ENCODE peak calls at places on chromosomes 16 and 17, in four cellular contexts. One of them, this sample, is unnamed.

GRCh38 chr17:40026816-40027613 is 11.8 kb downstream of the CSF3 start:
- DNase-seq in kidney epithelial cell: no peak
- DNase-seq in astrocyte of the spinal cord: peak
- DNase-seq in PC-9: peak
- DNase-seq in this sample: peak

GRCh38 chr17:7856081-7856791 is 1.1 kb downstream of the NAA38 start:
- DNase-seq in kidney epithelial cell: no peak
- DNase-seq in astrocyte of the spinal cord: peak
- DNase-seq in PC-9: no peak
- DNase-seq in this sample: no peak

GRCh38 chr17:68295086-68295485 is 3.8 kb downstream of the ARSG start:
- DNase-seq in kidney epithelial cell: no peak
- DNase-seq in astrocyte of the spinal cord: no peak
- DNase-seq in PC-9: no peak
- DNase-seq in this sample: no peak

GRCh38 chr17:81455387-81455786 is 57.2 kb downstream of the ACTG1 start:
- DNase-seq in kidney epithelial cell: no peak
- DNase-seq in astrocyte of the spinal cord: no peak
- DNase-seq in PC-9: no peak
- DNase-seq in this sample: no peak

GRCh38 chr16:67395458-67396158 is 2.3 kb upstream of the TPPP3 start:
- DNase-seq in kidney epithelial cell: no peak
- DNase-seq in astrocyte of the spinal cord: no peak
- DNase-seq in PC-9: no peak
- DNase-seq in this sample: no peak

GRCh38 chr16:46577988-46578579 is 43.1 kb downstream of the SHCBP1 start:
- DNase-seq in kidney epithelial cell: no peak
- DNase-seq in astrocyte of the spinal cord: no peak
- DNase-seq in PC-9: no peak
- DNase-seq in this sample: no peak

GRCh38 chr17:78716814-78717393 is 65.2 kb downstream of the CYTH1 start:
- DNase-seq in kidney epithelial cell: no peak
- DNase-seq in astrocyte of the spinal cord: peak
- DNase-seq in PC-9: no peak
- DNase-seq in this sample: peak

GRCh38 chr16:89945654-89946053 is 2.9 kb upstream of the DEF8 start:
- DNase-seq in kidney epithelial cell: no peak
- DNase-seq in astrocyte of the spinal cord: no peak
- DNase-seq in PC-9: no peak
- DNase-seq in this sample: no peak

GRCh38 chr17:78130439-78131101 is at the start of gene TMC8:
- DNase-seq in kidney epithelial cell: no peak
- DNase-seq in astrocyte of the spinal cord: no peak
- DNase-seq in PC-9: no peak
- DNase-seq in this sample: no peak

GRCh38 chr16:22192261-22193133 is 13.6 kb upstream of the EEF2K start:
- DNase-seq in kidney epithelial cell: no peak
- DNase-seq in astrocyte of the spinal cord: peak
- DNase-seq in PC-9: peak
- DNase-seq in this sample: peak

GRCh38 chr17:34584805-34585416 is 5.5 kb downstream of the TMEM132E start:
- DNase-seq in kidney epithelial cell: no peak
- DNase-seq in astrocyte of the spinal cord: peak
- DNase-seq in PC-9: peak
- DNase-seq in this sample: peak

GRCh38 chr16:66690106-66690847 is 6.3 kb downstream of the CMTM4 start:
- DNase-seq in kidney epithelial cell: no peak
- DNase-seq in astrocyte of the spinal cord: no peak
- DNase-seq in PC-9: no peak
- DNase-seq in this sample: no peak

GRCh38 chr17:60744355-60744958 is 66.8 kb downstream of the BCAS3 start:
- DNase-seq in kidney epithelial cell: no peak
- DNase-seq in astrocyte of the spinal cord: no peak
- DNase-seq in PC-9: no peak
- DNase-seq in this sample: no peak

GRCh38 chr17:77476920-77477805 is 336.4 kb downstream of the SEC14L1 start:
- DNase-seq in kidney epithelial cell: peak
- DNase-seq in astrocyte of the spinal cord: peak
- DNase-seq in PC-9: no peak
- DNase-seq in this sample: peak

GRCh38 chr16:86542756-86543750 is 12.0 kb downstream of the MTHFSD start:
- DNase-seq in kidney epithelial cell: no peak
- DNase-seq in astrocyte of the spinal cord: no peak
- DNase-seq in PC-9: no peak
- DNase-seq in this sample: no peak

GRCh38 chr16:11354733-11355574 is 9.7 kb downstream of the RMI2 start:
- DNase-seq in kidney epithelial cell: no peak
- DNase-seq in astrocyte of the spinal cord: peak
- DNase-seq in PC-9: no peak
- DNase-seq in this sample: peak

GRCh38 chr17:18159551-18160120 is 24.0 kb upstream of the ALKBH5 start:
- DNase-seq in kidney epithelial cell: no peak
- DNase-seq in astrocyte of the spinal cord: no peak
- DNase-seq in PC-9: no peak
- DNase-seq in this sample: no peak

GRCh38 chr16:25751230-25751629 is 59.5 kb downstream of the HS3ST4 start:
- DNase-seq in kidney epithelial cell: no peak
- DNase-seq in astrocyte of the spinal cord: no peak
- DNase-seq in PC-9: no peak
- DNase-seq in this sample: no peak

GRCh38 chr17:40284085-40284713 is 3.5 kb upstream of the CDC6 start:
- DNase-seq in kidney epithelial cell: peak
- DNase-seq in astrocyte of the spinal cord: peak
- DNase-seq in PC-9: peak
- DNase-seq in this sample: peak

GRCh38 chr17:81967533-81968395 is 6.8 kb upstream of the NOTUM start:
- DNase-seq in kidney epithelial cell: no peak
- DNase-seq in astrocyte of the spinal cord: peak
- DNase-seq in PC-9: no peak
- DNase-seq in this sample: peak

GRCh38 chr17:21162394-21162775 is 35.6 kb downstream of the DHRS7B start:
- DNase-seq in kidney epithelial cell: no peak
- DNase-seq in astrocyte of the spinal cord: no peak
- DNase-seq in PC-9: no peak
- DNase-seq in this sample: no peak

GRCh38 chr17:9635340-9635739 is 10.0 kb upstream of the USP43 start:
- DNase-seq in kidney epithelial cell: no peak
- DNase-seq in astrocyte of the spinal cord: no peak
- DNase-seq in PC-9: no peak
- DNase-seq in this sample: no peak

GRCh38 chr17:82881900-82882714 is 42.3 kb upstream of the ZNF750 start:
- DNase-seq in kidney epithelial cell: no peak
- DNase-seq in astrocyte of the spinal cord: no peak
- DNase-seq in PC-9: no peak
- DNase-seq in this sample: peak

GRCh38 chr17:60971515-60972369 is 294.1 kb downstream of the BCAS3 start:
- DNase-seq in kidney epithelial cell: peak
- DNase-seq in astrocyte of the spinal cord: peak
- DNase-seq in PC-9: peak
- DNase-seq in this sample: peak

GRCh38 chr17:80034977-80035686 is 540 bp downstream of the TBC1D16 start:
- DNase-seq in kidney epithelial cell: no peak
- DNase-seq in astrocyte of the spinal cord: peak
- DNase-seq in PC-9: no peak
- DNase-seq in this sample: peak

DNA sequence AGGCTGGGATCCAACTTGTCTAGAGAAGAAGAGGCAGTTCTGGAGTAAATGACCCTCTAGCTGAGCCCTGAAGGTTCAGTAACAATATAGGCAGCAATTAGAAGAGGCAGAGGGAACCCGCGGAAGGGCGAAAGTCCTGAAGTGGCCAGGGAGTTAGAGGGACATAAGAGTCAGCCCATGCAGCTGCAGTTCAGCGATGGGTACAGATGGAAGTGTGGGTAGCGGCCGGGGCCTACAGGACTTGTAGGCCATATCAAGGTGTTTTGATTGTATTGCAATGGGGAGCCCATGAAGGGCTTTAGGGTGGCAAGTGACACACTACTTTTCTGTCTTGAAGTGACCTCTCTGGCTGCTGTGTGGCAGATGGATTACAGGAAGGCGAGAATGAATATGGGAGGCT is 3.0 kb downstream of the ELAC2 start:
- DNase-seq in kidney epithelial cell: no peak
- DNase-seq in astrocyte of the spinal cord: no peak
- DNase-seq in PC-9: no peak
- DNase-seq in this sample: no peak
- H3K4me3 ChIP-seq in kidney epithelial cell: no peak
- H3K4me3 ChIP-seq in astrocyte of the spinal cord: no peak
- H3K4me3 ChIP-seq in PC-9: no peak
- H3K4me3 ChIP-seq in this sample: no peak

GRCh38 chr17:37829446-37830142 is 84.7 kb upstream of the HNF1B start:
- DNase-seq in kidney epithelial cell: no peak
- DNase-seq in astrocyte of the spinal cord: no peak
- DNase-seq in PC-9: no peak
- DNase-seq in this sample: no peak

GRCh38 chr17:37827905-37828304 is 83.0 kb upstream of the HNF1B start:
- DNase-seq in kidney epithelial cell: no peak
- DNase-seq in astrocyte of the spinal cord: no peak
- DNase-seq in PC-9: no peak
- DNase-seq in this sample: no peak

GRCh38 chr17:37826497-37827115 is 81.7 kb upstream of the HNF1B start:
- DNase-seq in kidney epithelial cell: no peak
- DNase-seq in astrocyte of the spinal cord: no peak
- DNase-seq in PC-9: no peak
- DNase-seq in this sample: no peak

GRCh38 chr17:37830151-37830993 is 85.5 kb upstream of the HNF1B start:
- DNase-seq in kidney epithelial cell: no peak
- DNase-seq in astrocyte of the spinal cord: no peak
- DNase-seq in PC-9: no peak
- DNase-seq in this sample: no peak

GRCh38 chr17:37828313-37829124 is 83.7 kb upstream of the HNF1B start:
- DNase-seq in kidney epithelial cell: no peak
- DNase-seq in astrocyte of the spinal cord: no peak
- DNase-seq in PC-9: no peak
- DNase-seq in this sample: peak
- H3K4me3 ChIP-seq in kidney epithelial cell: no peak
- H3K4me3 ChIP-seq in astrocyte of the spinal cord: no peak
- H3K4me3 ChIP-seq in PC-9: no peak
- H3K4me3 ChIP-seq in this sample: no peak

GRCh38 chr16:88454315-88455057 is 1.4 kb downstream of the ZFPM1 start:
- DNase-seq in kidney epithelial cell: no peak
- DNase-seq in astrocyte of the spinal cord: no peak
- DNase-seq in PC-9: no peak
- DNase-seq in this sample: no peak

GRCh38 chr16:88458773-88459235 is 5.7 kb downstream of the ZFPM1 start:
- DNase-seq in kidney epithelial cell: no peak
- DNase-seq in astrocyte of the spinal cord: no peak
- DNase-seq in PC-9: no peak
- DNase-seq in this sample: no peak

GRCh38 chr16:88458039-88458772 is 5.1 kb downstream of the ZFPM1 start:
- DNase-seq in kidney epithelial cell: no peak
- DNase-seq in astrocyte of the spinal cord: no peak
- DNase-seq in PC-9: no peak
- DNase-seq in this sample: peak

GRCh38 chr16:88455610-88456355 is 2.7 kb downstream of the ZFPM1 start:
- DNase-seq in kidney epithelial cell: no peak
- DNase-seq in astrocyte of the spinal cord: no peak
- DNase-seq in PC-9: peak
- DNase-seq in this sample: peak

DNA sequence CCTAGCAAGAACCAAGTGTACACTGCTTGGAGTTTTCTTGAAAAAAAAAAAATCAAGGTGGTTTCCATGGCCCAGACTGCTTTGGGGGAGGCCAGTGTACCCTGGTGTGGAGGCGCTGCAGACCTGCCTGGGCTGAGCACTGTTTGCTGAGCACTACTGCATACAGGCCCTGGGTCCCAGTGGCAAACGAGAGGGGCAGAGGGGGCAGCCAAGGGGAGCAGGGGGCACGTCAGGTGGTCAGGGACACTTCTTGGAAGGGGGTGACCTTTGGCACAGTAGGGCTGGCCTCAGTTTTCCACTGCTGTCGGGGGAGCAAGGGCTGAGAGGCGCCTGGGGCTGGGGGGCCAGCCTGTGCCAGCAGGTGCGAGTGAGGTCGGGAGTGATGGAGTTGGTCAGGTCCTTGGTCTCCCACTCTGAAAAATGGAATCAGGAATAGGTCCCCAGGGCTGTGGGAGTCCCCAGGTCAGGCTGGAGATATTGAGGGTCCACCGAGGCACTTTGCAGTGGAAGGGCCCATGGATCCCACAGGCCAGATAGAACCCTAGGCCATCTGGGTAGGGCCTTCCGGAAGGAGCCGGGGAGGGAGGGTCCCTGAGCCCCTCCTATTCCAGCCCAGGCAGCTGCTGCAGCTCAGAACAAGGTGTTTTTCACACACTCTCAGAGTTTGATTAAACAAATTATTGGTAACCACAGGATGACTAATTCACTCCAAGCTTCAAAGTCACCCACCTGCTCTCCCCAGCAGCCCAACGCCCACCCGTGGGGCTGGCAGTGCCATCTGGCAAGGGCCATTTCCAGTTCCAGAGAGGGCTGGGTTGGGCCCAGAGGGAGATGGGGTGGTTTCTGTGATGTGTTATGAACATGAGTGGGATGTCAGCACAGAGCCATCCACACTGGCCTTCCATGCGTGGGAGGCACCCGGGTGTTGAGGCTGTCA is 3.5 kb downstream of the ZFPM1 start:
- DNase-seq in kidney epithelial cell: no peak
- DNase-seq in astrocyte of the spinal cord: no peak
- DNase-seq in PC-9: no peak
- DNase-seq in this sample: no peak
- H3K4me3 ChIP-seq in kidney epithelial cell: no peak
- H3K4me3 ChIP-seq in astrocyte of the spinal cord: peak
- H3K4me3 ChIP-seq in PC-9: peak
- H3K4me3 ChIP-seq in this sample: peak

GRCh38 chr16:53323924-53324323 is 110.3 kb upstream of the RBL2 start:
- DNase-seq in kidney epithelial cell: no peak
- DNase-seq in astrocyte of the spinal cord: no peak
- DNase-seq in PC-9: no peak
- DNase-seq in this sample: no peak

GRCh38 chr16:53320992-53321391 is 113.3 kb upstream of the RBL2 start:
- DNase-seq in kidney epithelial cell: no peak
- DNase-seq in astrocyte of the spinal cord: no peak
- DNase-seq in PC-9: no peak
- DNase-seq in this sample: no peak
- H3K4me3 ChIP-seq in kidney epithelial cell: no peak
- H3K4me3 ChIP-seq in astrocyte of the spinal cord: no peak
- H3K4me3 ChIP-seq in PC-9: no peak
- H3K4me3 ChIP-seq in this sample: no peak

This sample was measured in fibroblast of villous mesenchyme.